ENCODE peak calls at places on chromosomes 1 and 21, in four cellular contexts. K is fibroblast of lung, G is tibial artery, S is mesenchymal stem cell. I is an unnamed sample. For H3K4me1, the result is how much of the 10 kb centered on the place peaks cover.

GRCh38 chr1:236338096-236338495 is 56.0 kb upstream of the EDARADD start:
- DNase-seq in S (no peak), G (no peak), K (peak), I (no peak)

GRCh38 chr1:204685236-204686006 is at the start of gene LRRN2:
- DNase-seq in G (peak), K (peak), S (no peak), I (peak)

GRCh38 chr1:226973898-226974543 is 33.9 kb downstream of the COQ8A start:
- DNase-seq in K (peak), S (peak), G (peak), I (peak)

GRCh38 chr1:68725353-68725752 is 228.5 kb upstream of the DEPDC1 start:
- DNase-seq in K (peak), S (no peak), G (no peak), I (peak)

GRCh38 chr21:29586696-29587095 is 288.0 kb downstream of the BACH1 start:
- DNase-seq in S (no peak), G (no peak), K (no peak), I (no peak)

GRCh38 chr1:152159144-152159543 is at the start of gene RPTN:
- DNase-seq in S (no peak), K (no peak), G (no peak), I (no peak)

GRCh38 chr1:170238704-170239391 is 93.1 kb downstream of the NTMT2 start:
- DNase-seq in G (no peak), S (no peak), K (no peak), I (no peak)

GRCh38 chr1:191134796-191135195 is 657.1 kb upstream of the BRINP3 start:
- DNase-seq in K (peak), G (no peak), S (no peak), I (no peak)

GRCh38 chr1:25649505-25650218 is 33.1 kb downstream of the MAN1C1 start:
- DNase-seq in S (no peak), G (no peak), K (no peak), I (no peak)

GRCh38 chr21:31592501-31592900 is 67.0 kb upstream of the SOD1 start:
- DNase-seq in G (no peak), S (no peak), K (no peak), I (no peak)

GRCh38 chr1:52022133-52022532 is 11.5 kb downstream of the KTI12 start:
- DNase-seq in K (no peak), G (no peak), S (no peak), I (no peak)

GRCh38 chr1:210257698-210258395 is 25.3 kb downstream of the SERTAD4 start:
- DNase-seq in K (no peak), G (peak), S (no peak), I (no peak)

GRCh38 chr21:19326581-19327319 is 923.2 kb upstream of the TMPRSS15 start:
- DNase-seq in K (no peak), G (no peak), S (no peak), I (no peak)

GRCh38 chr1:229062135-229062534 is 208.8 kb upstream of the RAB4A start:
- DNase-seq in S (no peak), G (peak), K (no peak), I (no peak)

GRCh38 chr1:93977546-93977945 is 68.3 kb upstream of the GCLM start:
- DNase-seq in K (peak), S (no peak), G (no peak), I (no peak)

GRCh38 chr1:161226320-161226711 is 456 bp downstream of the TOMM40L start:
- DNase-seq in K (no peak), S (no peak), G (no peak), I (no peak)

GRCh38 chr1:20470174-20470573 is 15.8 kb downstream of the CAMK2N1 start:
- DNase-seq in S (no peak), K (no peak), G (no peak), I (no peak)

DNA sequence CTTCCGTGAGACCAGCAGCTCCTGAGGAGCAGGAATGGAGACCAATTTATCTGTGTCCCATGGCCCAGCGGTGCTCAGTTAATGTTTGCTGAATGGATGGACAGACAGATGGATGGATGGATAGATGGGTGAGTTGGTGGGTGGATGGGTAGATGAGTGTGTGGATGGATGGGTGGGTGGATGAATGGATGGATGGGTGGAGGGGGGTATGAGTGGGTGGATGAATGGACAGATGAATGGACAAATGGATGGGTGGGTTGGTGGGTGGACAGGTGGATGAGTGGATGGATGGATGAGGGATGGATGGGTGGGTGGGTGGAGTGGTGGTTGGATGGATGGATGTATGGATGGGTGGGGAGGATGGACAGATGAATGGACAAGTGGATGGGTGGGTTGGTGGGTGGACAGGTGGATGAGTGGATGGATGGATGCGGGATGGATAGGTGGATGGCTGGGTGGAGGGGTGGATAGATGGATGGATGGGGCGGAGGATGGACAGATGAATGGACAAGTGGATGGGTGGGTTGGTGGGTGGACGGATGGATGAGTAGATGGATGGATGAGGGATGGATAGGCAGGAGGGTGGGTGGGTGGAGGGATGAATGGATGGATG is 13.4 kb downstream of the EPHA2 start:
- DNase-seq in K (no peak), G (no peak), S (no peak), I (no peak)
- H3K4me1 ChIP-seq in K (half or more), G (under half), S (half or more), I (half or more)

DNA sequence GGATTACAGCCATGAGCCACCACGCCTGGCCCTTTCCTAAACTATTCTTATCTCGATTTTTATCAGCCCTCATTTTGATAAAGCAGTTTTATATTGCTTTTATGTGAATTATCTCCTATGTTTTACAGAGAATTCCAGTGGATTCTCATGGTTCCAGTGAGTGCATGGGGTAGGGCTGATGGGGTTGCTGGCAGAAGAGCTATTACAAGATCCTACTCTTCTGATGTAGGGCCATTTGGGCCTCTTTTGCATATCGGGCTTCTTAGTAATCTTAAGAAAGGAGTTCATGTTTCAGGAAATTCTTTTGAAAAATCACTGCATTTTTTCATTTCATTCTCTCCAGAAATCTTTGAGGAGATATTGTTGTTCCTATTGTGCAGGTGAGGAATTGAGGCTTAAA is 187.7 kb downstream of the PBX1 start:
- DNase-seq in K (peak), G (no peak), S (no peak), I (no peak)
- H3K4me1 ChIP-seq in K (under half), G (under half), S (under half), I (half or more)

GRCh38 chr21:33378081-33378480 is 25.1 kb upstream of the IFNGR2 start:
- DNase-seq in S (no peak), G (no peak), K (no peak), I (no peak)
- H3K4me1 ChIP-seq in S (under half), G (under half), K (under half), I (under half)

DNA sequence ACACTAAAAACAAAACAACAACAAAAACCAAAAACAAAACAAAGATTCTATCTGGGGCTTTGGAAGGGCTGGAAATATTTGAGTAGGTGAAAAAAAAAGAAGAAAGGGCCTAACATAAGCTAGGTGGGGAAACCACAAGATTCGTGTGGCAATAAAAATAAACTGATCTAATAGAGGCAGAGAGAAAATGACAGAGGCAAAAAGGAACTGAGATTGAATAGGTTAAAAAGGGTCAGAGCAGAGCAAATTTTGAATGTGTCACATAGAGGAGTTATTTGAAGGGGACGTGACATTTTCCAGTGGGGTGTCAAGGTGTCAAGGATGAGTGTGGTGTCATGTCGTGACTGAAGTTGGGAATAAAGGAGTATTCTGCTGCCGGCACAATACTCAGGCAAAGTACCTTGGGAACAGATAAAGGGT is 65.2 kb upstream of the RALGPS2 start:
- DNase-seq in G (no peak), K (no peak), S (no peak), I (no peak)
- H3K4me1 ChIP-seq in G (under half), K (under half), S (under half), I (under half)

GRCh38 chr1:234957330-234958065 is 171.1 kb downstream of the TOMM20 start:
- DNase-seq in S (peak), G (no peak), K (peak), I (peak)
- H3K4me1 ChIP-seq in S (under half), G (under half), K (under half), I (half or more)

GRCh38 chr1:153611024-153611352 is 1.9 kb downstream of the S100A16 start:
- DNase-seq in G (no peak), K (peak), S (no peak), I (no peak)
- H3K4me1 ChIP-seq in G (under half), K (under half), S (half or more), I (half or more)

DNA sequence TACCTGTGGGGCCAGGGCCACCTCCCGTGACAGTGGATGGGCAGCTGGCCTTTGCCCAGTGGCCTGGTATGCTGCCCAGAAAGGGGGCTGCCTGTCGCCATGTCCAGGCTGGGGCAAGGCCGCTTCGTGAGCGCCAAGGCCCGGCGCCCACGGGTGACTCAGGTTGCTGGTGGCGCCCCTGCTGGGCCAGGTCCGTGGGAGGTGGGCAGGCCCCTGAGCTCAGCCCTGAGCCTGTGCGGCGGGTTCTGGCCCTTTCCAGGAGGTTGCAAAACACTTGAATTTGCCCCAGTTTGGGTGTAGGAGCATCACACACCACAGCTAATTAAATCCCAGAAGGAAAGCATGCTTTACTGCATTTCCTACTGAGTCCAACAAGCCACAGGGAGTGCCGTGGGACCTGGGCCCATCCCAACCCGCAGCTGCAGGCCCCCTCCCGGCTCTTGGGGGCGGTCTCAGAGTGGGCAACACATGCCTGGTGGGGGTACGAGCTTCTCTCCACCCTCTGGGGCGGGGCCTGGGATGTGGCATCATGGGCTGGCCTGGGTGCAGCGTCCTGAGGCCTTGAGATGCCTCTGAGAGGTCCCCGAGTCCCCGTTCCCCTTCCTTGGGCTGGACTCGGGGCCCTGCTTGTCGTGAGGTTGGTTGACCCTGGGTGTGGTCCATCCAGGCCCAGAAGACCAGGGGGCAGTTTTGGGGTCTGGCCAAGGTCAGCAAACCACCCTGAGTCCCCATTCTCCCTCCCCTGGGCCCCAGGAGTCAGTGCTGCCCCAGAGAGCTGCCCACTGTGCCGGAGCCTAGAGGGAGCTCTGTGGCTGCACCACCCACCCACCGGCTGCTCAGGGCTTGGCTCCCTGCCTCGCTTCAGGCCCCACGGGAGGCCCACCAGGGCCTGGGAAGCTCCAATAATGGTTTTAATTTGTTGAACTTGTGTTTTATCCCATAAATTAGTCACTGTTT is 160.0 kb downstream of the PEX14 start:
- DNase-seq in G (peak), S (no peak), K (peak), I (no peak)
- H3K4me1 ChIP-seq in G (under half), S (under half), K (under half), I (under half)

DNA sequence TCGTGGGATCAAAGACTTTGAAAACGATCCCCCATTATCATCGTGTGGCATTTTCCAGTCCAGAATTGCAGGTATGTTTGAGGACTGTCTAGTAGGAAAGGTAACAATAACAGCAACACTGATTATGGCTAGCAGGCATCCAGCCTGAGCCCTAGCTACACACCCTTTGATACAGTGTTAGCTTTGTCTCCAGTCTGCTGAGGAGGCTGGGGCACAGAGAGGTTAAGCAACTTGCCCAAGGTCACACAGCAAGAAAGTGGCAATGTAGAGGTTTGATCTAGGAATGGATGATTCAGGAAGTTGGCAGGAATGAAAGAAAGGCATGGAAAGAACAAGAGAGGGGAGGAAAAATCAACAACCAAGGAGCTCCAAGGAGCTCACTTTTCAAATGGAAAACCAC is 31.2 kb downstream of the UBASH3A start:
- DNase-seq in S (no peak), K (no peak), G (no peak), I (no peak)
- H3K4me1 ChIP-seq in S (under half), K (under half), G (under half), I (under half)

GRCh38 chr1:151049458-151049857 is 1.9 kb downstream of the C1orf56 start:
- DNase-seq in G (no peak), S (no peak), K (no peak), I (no peak)
- H3K4me1 ChIP-seq in G (under half), S (under half), K (under half), I (under half)